ENCODE peak calls at places on chromosomes 3 and 15, in eight cellular contexts. L is NCI-H1417, Z is endothelial cell, G is foreskin fibroblast, S is progenitor cell of endocrine pancreas, H is glomerular endothelial cell, C is dorsolateral prefrontal cortex, X is HS-27A. F is an unnamed sample.

GRCh38 chr3:126005951-126006350 is 37.0 kb downstream of the ROPN1B start:
- DNase-seq in L (no peak), Z (no peak), G (peak), S (no peak), H (no peak), C (no peak), X (no peak), F (no peak)

GRCh38 chr3:124834723-124835718 is 52.1 kb downstream of the ITGB5 start:
- DNase-seq in L (peak), Z (peak), G (peak), S (peak), H (no peak), C (no peak), X (no peak), F (peak)

GRCh38 chr3:193231201-193231600 is 9.8 kb upstream of the PLAAT1 start:
- DNase-seq in L (peak), Z (no peak), G (no peak), S (no peak), H (no peak), C (no peak), X (no peak), F (no peak)

GRCh38 chr15:57031605-57032004 is 113.2 kb downstream of the TCF12 start:
- DNase-seq in L (no peak), Z (peak), G (peak), S (no peak), H (peak), C (peak), X (no peak), F (no peak)

GRCh38 chr3:123880998-123881561 is 3.1 kb downstream of the MYLK start:
- DNase-seq in L (no peak), Z (peak), G (peak), S (no peak), H (no peak), C (peak), X (no peak), F (peak)

GRCh38 chr15:101170568-101171350 is 81.1 kb downstream of the CHSY1 start:
- DNase-seq in L (no peak), Z (no peak), G (peak), S (no peak), H (no peak), C (no peak), X (no peak), F (no peak)

GRCh38 chr3:155076888-155077287 is 3.2 kb upstream of the MME start:
- DNase-seq in L (no peak), Z (no peak), G (peak), S (no peak), H (no peak), C (no peak), X (no peak), F (no peak)

GRCh38 chr15:73305331-73306211 is 63.2 kb downstream of the HCN4 start:
- DNase-seq in L (peak), Z (peak), G (peak), S (no peak), H (peak), C (no peak), X (peak), F (peak)

GRCh38 chr15:99963096-99963825 is 230.0 kb upstream of the LYSMD4 start:
- DNase-seq in L (no peak), Z (no peak), G (peak), S (peak), H (no peak), C (no peak), X (no peak), F (no peak)

GRCh38 chr3:188174309-188175044 is 20.5 kb downstream of the LPP start:
- DNase-seq in L (peak), Z (no peak), G (no peak), S (no peak), H (no peak), C (no peak), X (no peak), F (peak)

GRCh38 chr3:114552527-114552812 is 258.6 kb downstream of the TIGIT start:
- DNase-seq in L (no peak), Z (no peak), G (no peak), S (no peak), H (no peak), C (no peak), X (no peak), F (no peak)

GRCh38 chr15:40539030-40539429 is 25.8 kb downstream of the CCDC32 start:
- DNase-seq in L (no peak), Z (no peak), G (peak), S (no peak), H (no peak), C (no peak), X (no peak), F (peak)

GRCh38 chr15:40956543-40956982 is 3.3 kb downstream of the CHAC1 start:
- DNase-seq in L (no peak), Z (no peak), G (no peak), S (no peak), H (no peak), C (no peak), X (no peak), F (no peak)

GRCh38 chr3:150346956-150347863 is 60.9 kb upstream of the TSC22D2 start:
- DNase-seq in L (no peak), Z (no peak), G (peak), S (no peak), H (no peak), C (no peak), X (no peak), F (no peak)

GRCh38 chr3:19920401-19921075 is 13.5 kb downstream of the EFHB start:
- DNase-seq in L (no peak), Z (no peak), G (no peak), S (no peak), H (no peak), C (no peak), X (no peak), F (no peak)

GRCh38 chr15:73982251-73982962 is 9.7 kb downstream of the STOML1 start:
- DNase-seq in L (no peak), Z (no peak), G (peak), S (no peak), H (no peak), C (peak), X (peak), F (peak)

GRCh38 chr3:107796786-107797185 is 274.0 kb downstream of the BBX start:
- DNase-seq in L (no peak), Z (no peak), G (peak), S (no peak), H (no peak), C (no peak), X (no peak), F (no peak)

GRCh38 chr3:43496740-43497375 is 125.0 kb downstream of the ANO10 start:
- DNase-seq in L (no peak), Z (no peak), G (no peak), S (no peak), H (no peak), C (no peak), X (no peak), F (no peak)

GRCh38 chr15:78934063-78935023 is 10.5 kb downstream of the CTSH start:
- DNase-seq in L (no peak), Z (no peak), G (peak), S (no peak), H (no peak), C (no peak), X (no peak), F (no peak)

GRCh38 chr15:72353266-72353665 is 22.5 kb downstream of the HEXA start:
- DNase-seq in L (no peak), Z (no peak), G (peak), S (no peak), H (no peak), C (no peak), X (no peak), F (no peak)

GRCh38 chr3:127448161-127448561 is 142.4 kb downstream of the TPRA1 start:
- DNase-seq in L (peak), Z (no peak), G (no peak), S (no peak), H (no peak), C (peak), X (no peak), F (no peak)

GRCh38 chr3:143090486-143090885 is 29.1 kb upstream of the CHST2 start:
- DNase-seq in L (peak), Z (no peak), G (no peak), S (no peak), H (no peak), C (peak), X (no peak), F (no peak)

GRCh38 chr3:54936561-54936960 is 8.7 kb upstream of the LRTM1 start:
- DNase-seq in L (no peak), Z (no peak), G (no peak), S (no peak), H (no peak), C (no peak), X (no peak), F (no peak)

GRCh38 chr3:49641292-49641691 is 32.9 kb upstream of the APEH start:
- DNase-seq in L (no peak), Z (no peak), G (no peak), S (no peak), H (no peak), C (no peak), X (no peak), F (no peak)

GRCh38 chr3:58474348-58474911 is 17.5 kb upstream of the KCTD6 start:
- DNase-seq in L (no peak), Z (no peak), G (no peak), S (no peak), H (no peak), C (no peak), X (no peak), F (no peak)

GRCh38 chr3:178907081-178907480 is 164.5 kb downstream of the ZMAT3 start:
- DNase-seq in L (no peak), Z (no peak), G (no peak), S (no peak), H (no peak), C (no peak), X (no peak), F (no peak)

GRCh38 chr3:133706033-133706432 is 40.2 kb upstream of the TF start:
- DNase-seq in L (no peak), Z (no peak), G (no peak), S (no peak), H (no peak), C (no peak), X (no peak), F (no peak)

GRCh38 chr3:119329551-119329950 is 35.4 kb downstream of the ARHGAP31 start:
- DNase-seq in L (no peak), Z (no peak), G (no peak), S (no peak), H (no peak), C (peak), X (no peak), F (no peak)

GRCh38 chr3:37024092-37024491 is 30.8 kb downstream of the MLH1 start:
- DNase-seq in L (no peak), Z (no peak), G (peak), S (no peak), H (no peak), C (no peak), X (no peak), F (no peak)

GRCh38 chr3:126895178-126896066 is 87.5 kb upstream of the PLXNA1 start:
- DNase-seq in L (no peak), Z (no peak), G (peak), S (no peak), H (no peak), C (no peak), X (no peak), F (peak)

GRCh38 chr15:31472636-31473383 is 146.2 kb downstream of the KLF13 start:
- DNase-seq in L (no peak), Z (no peak), G (peak), S (no peak), H (no peak), C (no peak), X (no peak), F (no peak)

F was measured in retina.